ENCODE peak calls at places on chromosomes 13 and 19, in six cellular contexts. One of them, this sample, is unnamed.
A peak's percentile ranks its signal among the peaks of the same experiment; 100 is the strongest.

GRCh38 chr13:24271611-24272451 is 37.5 kb upstream of the C1QTNF9 start:
- DNase-seq in GM12878: peak; percentile 70
- DNase-seq in HCT116: no peak
- DNase-seq in H1: no peak
- DNase-seq in K562: no peak
- DNase-seq in HepG2: peak; percentile 68
- DNase-seq in this sample: peak; percentile 60

GRCh38 chr19:10655457-10656312 is 1.5 kb downstream of the ILF3 start:
- DNase-seq in GM12878: no peak
- DNase-seq in HCT116: no peak
- DNase-seq in H1: no peak
- DNase-seq in K562: no peak
- DNase-seq in HepG2: peak; percentile 12
- DNase-seq in this sample: peak; percentile 46

GRCh38 chr19:48616041-48616436 is 1.2 kb upstream of the FAM83E start:
- DNase-seq in GM12878: no peak
- DNase-seq in HCT116: no peak
- DNase-seq in H1: no peak
- DNase-seq in K562: no peak
- DNase-seq in HepG2: no peak
- DNase-seq in this sample: no peak

GRCh38 chr13:23744315-23744714 is 144.9 kb downstream of the MIPEP start:
- DNase-seq in GM12878: no peak
- DNase-seq in HCT116: no peak
- DNase-seq in H1: no peak
- DNase-seq in K562: no peak
- DNase-seq in HepG2: no peak
- DNase-seq in this sample: no peak

GRCh38 chr13:97120976-97121375 is 101.2 kb upstream of the MBNL2 start:
- DNase-seq in GM12878: no peak
- DNase-seq in HCT116: no peak
- DNase-seq in H1: no peak
- DNase-seq in K562: no peak
- DNase-seq in HepG2: no peak
- DNase-seq in this sample: no peak

GRCh38 chr19:5705552-5705951 is 14.4 kb downstream of the LONP1 start:
- DNase-seq in GM12878: no peak
- DNase-seq in HCT116: no peak
- DNase-seq in H1: no peak
- DNase-seq in K562: no peak
- DNase-seq in HepG2: no peak
- DNase-seq in this sample: no peak

GRCh38 chr13:112616586-112617381 is 28.8 kb upstream of the TUBGCP3 start:
- DNase-seq in GM12878: no peak
- DNase-seq in HCT116: peak; percentile 55
- DNase-seq in H1: no peak
- DNase-seq in K562: peak; percentile 34
- DNase-seq in HepG2: peak; percentile 35
- DNase-seq in this sample: peak; percentile 53

GRCh38 chr19:5321066-5321642 is 19.5 kb downstream of the PTPRS start:
- DNase-seq in GM12878: no peak
- DNase-seq in HCT116: no peak
- DNase-seq in H1: no peak
- DNase-seq in K562: no peak
- DNase-seq in HepG2: no peak
- DNase-seq in this sample: no peak

GRCh38 chr19:15021286-15022007 is 27.8 kb upstream of the CASP14 start:
- DNase-seq in GM12878: no peak
- DNase-seq in HCT116: no peak
- DNase-seq in H1: no peak
- DNase-seq in K562: no peak
- DNase-seq in HepG2: no peak
- DNase-seq in this sample: no peak

GRCh38 chr19:29873024-29873800 is 61.4 kb downstream of the CCNE1 start:
- DNase-seq in GM12878: no peak
- DNase-seq in HCT116: no peak
- DNase-seq in H1: no peak
- DNase-seq in K562: peak; percentile 72
- DNase-seq in HepG2: no peak
- DNase-seq in this sample: no peak

GRCh38 chr19:3577741-3578344 is 5.1 kb downstream of the HMG20B start:
- DNase-seq in GM12878: no peak
- DNase-seq in HCT116: no peak
- DNase-seq in H1: no peak
- DNase-seq in K562: no peak
- DNase-seq in HepG2: no peak
- DNase-seq in this sample: no peak

GRCh38 chr13:20182231-20182846 is 10.4 kb downstream of the GJB2 start:
- DNase-seq in GM12878: peak; percentile 35
- DNase-seq in HCT116: peak; percentile 57
- DNase-seq in H1: no peak
- DNase-seq in K562: peak; percentile 64
- DNase-seq in HepG2: peak; percentile 63
- DNase-seq in this sample: peak; percentile 68

GRCh38 chr19:38043649-38044144 is 136.7 kb downstream of the SIPA1L3 start:
- DNase-seq in GM12878: no peak
- DNase-seq in HCT116: no peak
- DNase-seq in H1: no peak
- DNase-seq in K562: no peak
- DNase-seq in HepG2: no peak
- DNase-seq in this sample: no peak

GRCh38 chr19:45676851-45677263 is 8.8 kb downstream of the GIPR start:
- DNase-seq in GM12878: no peak
- DNase-seq in HCT116: no peak
- DNase-seq in H1: no peak
- DNase-seq in K562: no peak
- DNase-seq in HepG2: no peak
- DNase-seq in this sample: no peak

GRCh38 chr13:71865858-71866172 is 1.2 kb downstream of the DACH1 start:
- DNase-seq in GM12878: no peak
- DNase-seq in HCT116: no peak
- DNase-seq in H1: no peak
- DNase-seq in K562: no peak
- DNase-seq in HepG2: no peak
- DNase-seq in this sample: no peak

GRCh38 chr13:71861769-71862168 is 5.2 kb downstream of the DACH1 start:
- DNase-seq in GM12878: no peak
- DNase-seq in HCT116: no peak
- DNase-seq in H1: no peak
- DNase-seq in K562: no peak
- DNase-seq in HepG2: no peak
- DNase-seq in this sample: no peak

GRCh38 chr13:71864094-71864980 is 2.7 kb downstream of the DACH1 start:
- DNase-seq in GM12878: no peak
- DNase-seq in HCT116: no peak
- DNase-seq in H1: no peak
- DNase-seq in K562: no peak
- DNase-seq in HepG2: no peak
- DNase-seq in this sample: peak; percentile 75

GRCh38 chr13:71864981-71865857 is 1.8 kb downstream of the DACH1 start:
- DNase-seq in GM12878: no peak
- DNase-seq in HCT116: no peak
- DNase-seq in H1: no peak
- DNase-seq in K562: no peak
- DNase-seq in HepG2: no peak
- DNase-seq in this sample: peak; percentile 37

GRCh38 chr13:71863249-71863648 is 3.8 kb downstream of the DACH1 start:
- DNase-seq in GM12878: no peak
- DNase-seq in HCT116: no peak
- DNase-seq in H1: no peak
- DNase-seq in K562: no peak
- DNase-seq in HepG2: no peak
- DNase-seq in this sample: peak; percentile 16
- TF ChIP-seq MAX in GM12878: no peak
- TF ChIP-seq MAX in HCT116: no peak
- TF ChIP-seq MAX in H1: no peak
- TF ChIP-seq MAX in K562: no peak
- TF ChIP-seq MAX in HepG2: no peak
- TF ChIP-seq MAX in this sample: no peak

DNA sequence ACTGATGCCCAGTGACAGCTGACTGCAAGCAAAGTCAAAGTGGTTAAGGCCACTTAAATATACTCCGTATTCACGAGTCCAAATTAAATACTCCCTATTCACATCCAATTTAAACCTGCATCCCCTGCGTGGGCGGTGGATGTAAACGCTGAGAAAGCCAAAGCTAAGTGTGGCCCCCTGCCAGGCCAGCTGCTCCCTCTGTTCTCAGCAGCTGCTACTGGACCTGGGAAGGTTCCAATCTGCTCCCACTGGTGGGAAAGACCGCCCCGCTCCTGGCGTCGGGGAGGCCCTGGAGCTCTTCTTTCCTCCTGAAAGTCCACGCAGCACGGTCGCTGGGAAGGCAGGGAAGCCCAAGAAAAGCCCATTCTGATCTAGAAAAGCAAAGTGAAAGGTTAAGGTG is 205.4 kb upstream of the GPR12 start:
- DNase-seq in GM12878: no peak
- DNase-seq in HCT116: no peak
- DNase-seq in H1: no peak
- DNase-seq in K562: no peak
- DNase-seq in HepG2: no peak
- DNase-seq in this sample: no peak
- TF ChIP-seq EZH2 in GM12878: no peak
- TF ChIP-seq EZH2 in HCT116: no peak
- TF ChIP-seq EZH2 in H1: no peak
- TF ChIP-seq EZH2 in K562: no peak
- TF ChIP-seq EZH2 in HepG2: no peak
- TF ChIP-seq EZH2 in this sample: no peak

GRCh38 chr13:102897371-102898138 is 51.7 kb downstream of the ERCC5 start:
- DNase-seq in GM12878: no peak
- DNase-seq in HCT116: no peak
- DNase-seq in H1: no peak
- DNase-seq in K562: no peak
- DNase-seq in HepG2: no peak
- DNase-seq in this sample: no peak

GRCh38 chr13:102892504-102892903 is 46.7 kb downstream of the ERCC5 start:
- DNase-seq in GM12878: no peak
- DNase-seq in HCT116: no peak
- DNase-seq in H1: no peak
- DNase-seq in K562: no peak
- DNase-seq in HepG2: no peak
- DNase-seq in this sample: no peak
- TF ChIP-seq POLR2A in GM12878: no peak
- TF ChIP-seq POLR2A in HCT116: no peak
- TF ChIP-seq POLR2A in H1: no peak
- TF ChIP-seq POLR2A in K562: no peak
- TF ChIP-seq POLR2A in HepG2: no peak
- TF ChIP-seq POLR2A in this sample: no peak

DNA sequence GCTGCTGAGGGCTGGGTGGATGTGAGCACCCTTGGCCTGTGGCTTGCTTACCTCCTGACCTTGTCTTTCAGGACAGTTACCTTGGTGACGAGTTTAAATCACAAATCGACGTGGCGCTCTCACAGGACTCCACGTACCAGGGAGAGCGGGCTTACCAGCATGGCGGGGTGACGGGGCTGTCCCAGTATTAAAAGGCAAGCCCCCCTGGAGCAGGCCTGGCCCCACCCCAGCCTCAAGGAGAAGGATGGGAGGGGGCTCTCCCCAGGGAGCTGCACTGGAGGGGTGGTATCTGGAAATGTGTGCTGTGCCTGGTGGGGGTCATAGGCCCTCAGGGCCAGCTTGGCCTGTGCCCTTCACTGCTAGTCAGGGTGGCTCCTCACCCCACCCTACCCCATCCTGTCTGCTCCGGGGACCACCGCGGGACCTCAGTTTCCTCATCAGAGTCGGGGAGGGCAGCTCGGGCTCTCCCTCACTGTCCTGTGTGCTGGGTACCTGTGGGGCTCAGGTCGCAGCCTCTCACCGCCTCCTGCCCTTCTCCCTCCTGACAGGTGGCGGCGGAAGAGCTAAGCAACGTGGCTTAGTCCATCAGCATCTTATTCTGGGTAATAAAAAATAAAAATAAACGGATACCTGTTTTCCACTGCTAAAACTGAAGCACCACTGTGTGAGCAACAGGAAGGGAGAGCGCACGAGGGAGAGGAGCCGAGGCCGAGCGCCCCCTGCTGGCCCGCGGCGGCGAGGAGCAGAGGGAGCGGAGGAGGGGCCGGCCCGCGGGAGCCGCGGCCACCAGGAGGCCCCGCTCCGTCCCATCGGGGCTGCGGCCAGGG is 29.8 kb downstream of the CERS1 start:
- DNase-seq in GM12878: no peak
- DNase-seq in HCT116: no peak
- DNase-seq in H1: no peak
- DNase-seq in K562: peak; percentile 89
- DNase-seq in HepG2: peak; percentile 35
- DNase-seq in this sample: peak; percentile 60
- TF ChIP-seq MAX in GM12878: no peak
- TF ChIP-seq MAX in HCT116: peak; percentile 54
- TF ChIP-seq MAX in H1: peak; percentile 77
- TF ChIP-seq MAX in K562: peak; percentile 87
- TF ChIP-seq MAX in HepG2: peak; percentile 18
- TF ChIP-seq MAX in this sample: no peak

GRCh38 chr13:39418424-39418823 is 184.6 kb downstream of the LHFPL6 start:
- DNase-seq in GM12878: no peak
- DNase-seq in HCT116: no peak
- DNase-seq in H1: no peak
- DNase-seq in K562: no peak
- DNase-seq in HepG2: no peak
- DNase-seq in this sample: no peak

GRCh38 chr13:39419068-39419467 is 183.9 kb downstream of the LHFPL6 start:
- DNase-seq in GM12878: no peak
- DNase-seq in HCT116: no peak
- DNase-seq in H1: no peak
- DNase-seq in K562: no peak
- DNase-seq in HepG2: no peak
- DNase-seq in this sample: no peak

GRCh38 chr13:39415403-39415802 is 187.6 kb downstream of the LHFPL6 start:
- DNase-seq in GM12878: no peak
- DNase-seq in HCT116: peak; percentile 15
- DNase-seq in H1: no peak
- DNase-seq in K562: no peak
- DNase-seq in HepG2: no peak
- DNase-seq in this sample: peak; percentile 78

GRCh38 chr13:39417643-39418042 is 185.3 kb downstream of the LHFPL6 start:
- DNase-seq in GM12878: no peak
- DNase-seq in HCT116: no peak
- DNase-seq in H1: peak; percentile 47
- DNase-seq in K562: no peak
- DNase-seq in HepG2: no peak
- DNase-seq in this sample: peak; percentile 74

GRCh38 chr13:39417131-39417530 is 185.9 kb downstream of the LHFPL6 start:
- DNase-seq in GM12878: no peak
- DNase-seq in HCT116: no peak
- DNase-seq in H1: no peak
- DNase-seq in K562: no peak
- DNase-seq in HepG2: no peak
- DNase-seq in this sample: no peak
- TF ChIP-seq EZH2 in GM12878: no peak
- TF ChIP-seq EZH2 in HCT116: no peak
- TF ChIP-seq EZH2 in H1: no peak
- TF ChIP-seq EZH2 in K562: no peak
- TF ChIP-seq EZH2 in HepG2: no peak
- TF ChIP-seq EZH2 in this sample: no peak

This sample was measured in endothelial cell of umbilical vein.